ENCODE peak calls at places on chromosomes 1 and 21, in six cellular contexts. O, X, D, Z, Y and K are unnamed samples.

GRCh38 chr1:204714861-204715511 is 29.4 kb upstream of the LRRN2 start:
- DNase-seq in Y (no peak), O (peak; percentile 85), D (no peak), X (no peak), Z (peak; percentile 33), K (no peak)

GRCh38 chr1:211697356-211697755 is 21.9 kb upstream of the NEK2 start:
- DNase-seq in X (no peak), O (peak; percentile 26), Z (peak; percentile 74), D (no peak), Y (peak; percentile 29), K (no peak)

GRCh38 chr1:32346532-32347157 is 10.6 kb upstream of the MARCKSL1 start:
- DNase-seq in X (no peak), Z (no peak), D (no peak), Y (no peak), O (no peak), K (no peak)

GRCh38 chr21:39319251-39319756 is 5.9 kb upstream of the BRWD1 start:
- DNase-seq in D (no peak), O (no peak), X (no peak), Z (no peak), Y (no peak), K (no peak)

GRCh38 chr1:48061162-48062136 is 64.3 kb upstream of the TRABD2B start:
- DNase-seq in Z (no peak), X (no peak), D (no peak), Y (peak; percentile 89), O (peak; percentile 70), K (peak; percentile 61)

GRCh38 chr1:114468710-114469468 is 42.1 kb downstream of the TRIM33 start:
- DNase-seq in D (no peak), O (no peak), X (no peak), Z (no peak), Y (no peak), K (peak; percentile 93)

GRCh38 chr1:1179983-1180861 is 6.5 kb downstream of the TTLL10 start:
- DNase-seq in X (no peak), O (no peak), Z (no peak), Y (no peak), D (no peak), K (no peak)

GRCh38 chr1:119631433-119632102 is 16.5 kb downstream of the ZNF697 start:
- DNase-seq in Y (peak; percentile 26), X (no peak), Z (peak; percentile 63), O (peak; percentile 41), D (peak; percentile 66), K (peak; percentile 37)

GRCh38 chr1:89938171-89939055 is 56.5 kb upstream of the ZNF326 start:
- DNase-seq in X (no peak), Y (no peak), D (peak; percentile 20), Z (no peak), O (no peak), K (peak; percentile 33)

GRCh38 chr1:236545621-236546169 is 21.9 kb downstream of the LGALS8 start:
- DNase-seq in X (no peak), O (no peak), Z (no peak), D (no peak), Y (no peak), K (no peak)

GRCh38 chr21:39094847-39095525 is 88.3 kb downstream of the PSMG1 start:
- DNase-seq in Y (no peak), Z (no peak), O (no peak), D (peak; percentile 70), X (no peak), K (no peak)

GRCh38 chr1:91712393-91712792 is 173.6 kb downstream of the TGFBR3 start:
- DNase-seq in Y (no peak), D (no peak), X (no peak), Z (no peak), O (no peak), K (no peak)

GRCh38 chr1:212529211-212529731 is 79.3 kb upstream of the ATF3 start:
- DNase-seq in Y (peak; percentile 40), D (peak; percentile 70), X (peak; percentile 34), Z (no peak), O (no peak), K (no peak)

GRCh38 chr1:78760858-78761257 is 111.2 kb downstream of the IFI44 start:
- DNase-seq in O (no peak), D (peak; percentile 2), Z (no peak), Y (no peak), X (no peak), K (peak; percentile 42)

GRCh38 chr1:20729155-20729931 is 3.2 kb downstream of the SH2D5 start:
- DNase-seq in Y (no peak), Z (no peak), O (no peak), D (no peak), X (no peak), K (no peak)

GRCh38 chr1:8516793-8517556 is 199.1 kb downstream of the SLC45A1 start:
- DNase-seq in Z (no peak), D (peak; percentile 57), O (no peak), Y (peak; percentile 39), X (no peak), K (peak; percentile 10)

GRCh38 chr1:225470691-225471452 is 43.0 kb upstream of the LBR start:
- DNase-seq in Z (no peak), D (no peak), X (no peak), O (no peak), Y (no peak), K (no peak)

GRCh38 chr21:45550552-45551210 is 8.4 kb upstream of the SLC19A1 start:
- DNase-seq in X (no peak), Y (no peak), Z (no peak), D (no peak), O (no peak), K (no peak)

GRCh38 chr1:61450454-61451213 is 274.3 kb downstream of the TM2D1 start:
- DNase-seq in Z (no peak), O (no peak), D (no peak), X (no peak), Y (no peak), K (peak; percentile 19)

GRCh38 chr1:8472668-8473067 is 154.8 kb downstream of the SLC45A1 start:
- DNase-seq in O (no peak), D (no peak), Z (no peak), Y (no peak), X (no peak), K (no peak)

GRCh38 chr1:92486251-92487077 is at the start of gene GFI1:
- DNase-seq in X (no peak), O (no peak), Z (no peak), D (no peak), Y (peak; percentile 50), K (no peak)

GRCh38 chr1:23854568-23854967 is 13.5 kb downstream of the FUCA1 start:
- DNase-seq in Z (no peak), D (no peak), X (no peak), O (peak; percentile 1), Y (no peak), K (no peak)

GRCh38 chr21:27026501-27026900 is 59.6 kb upstream of the ADAMTS5 start:
- DNase-seq in X (no peak), Y (no peak), O (no peak), D (no peak), Z (no peak), K (peak; percentile 7)

GRCh38 chr1:19384113-19384512 is 72.0 kb downstream of the SLC66A1 start:
- DNase-seq in X (no peak), O (no peak), Y (peak; percentile 65), Z (no peak), D (no peak), K (no peak)

GRCh38 chr1:25773441-25774125 is 26.4 kb upstream of the SELENON start:
- DNase-seq in X (no peak), O (no peak), Z (no peak), Y (peak; percentile 68), D (peak; percentile 75), K (peak; percentile 20)

GRCh38 chr1:173038875-173039554 is 11.7 kb downstream of the TNFSF18 start:
- DNase-seq in Y (no peak), X (no peak), Z (no peak), D (no peak), O (no peak), K (no peak)

GRCh38 chr1:241551759-241552638 is 19.8 kb downstream of the KMO start:
- DNase-seq in Y (no peak), O (no peak), X (no peak), Z (no peak), D (no peak), K (no peak)

GRCh38 chr1:155893389-155894142 is 17.6 kb downstream of the RIT1 start:
- DNase-seq in O (no peak), X (peak; percentile 85), Z (no peak), D (peak; percentile 92), Y (no peak), K (peak; percentile 91)

GRCh38 chr1:223531742-223532341 is 133.7 kb downstream of the CAPN8 start:
- DNase-seq in X (no peak), Y (peak; percentile 80), D (peak; percentile 29), O (peak; percentile 54), Z (peak; percentile 67), K (peak; percentile 47)

GRCh38 chr1:71651229-71651628 is 570.4 kb upstream of the ZRANB2 start:
- DNase-seq in Z (no peak), O (no peak), Y (no peak), D (no peak), X (no peak), K (no peak)

GRCh38 chr1:201916649-201917249 is 28.1 kb downstream of the SHISA4 start:
- DNase-seq in D (peak; percentile 86), X (peak; percentile 49), Z (no peak), Y (peak; percentile 39), O (no peak), K (peak; percentile 35)

GRCh38 chr1:52141513-52142219 is at the start of gene ZFYVE9:
- DNase-seq in X (peak; percentile 13), Z (peak; percentile 42), D (peak; percentile 47), O (peak; percentile 63), Y (peak; percentile 84), K (peak; percentile 50)

GRCh38 chr21:26844258-26845065 is 747 bp downstream of the ADAMTS1 start:
- DNase-seq in X (no peak), D (peak; percentile 52), O (peak; percentile 38), Y (peak; percentile 79), Z (no peak), K (no peak)

GRCh38 chr1:115136706-115137105 is 47.4 kb upstream of the TSPAN2 start:
- DNase-seq in Y (no peak), D (no peak), O (no peak), Z (no peak), X (no peak), K (peak; percentile 83)

GRCh38 chr1:26278303-26278702 is 1.6 kb upstream of the SH3BGRL3 start:
- DNase-seq in Z (no peak), X (no peak), Y (no peak), D (peak; percentile 62), O (no peak), K (peak; percentile 95)

GRCh38 chr21:36747815-36748381 is 49.0 kb downstream of the SIM2 start:
- DNase-seq in Y (no peak), Z (peak; percentile 76), D (no peak), O (no peak), X (no peak), K (no peak)

GRCh38 chr1:34591751-34592629 is 162.9 kb upstream of the GJB5 start:
- DNase-seq in Y (no peak), D (no peak), O (no peak), Z (no peak), X (no peak), K (no peak)

GRCh38 chr1:36014722-36015220 is 69.1 kb upstream of the TEKT2 start:
- DNase-seq in D (no peak), Z (no peak), O (no peak), X (no peak), Y (no peak), K (no peak)

GRCh38 chr1:148354909-148355308 is 128.2 kb downstream of the PPIAL4G start:
- DNase-seq in Y (no peak), Z (no peak), X (no peak), D (no peak), O (no peak), K (no peak)